ENCODE peak calls at places on chromosomes 2 and 18, in ten cellular contexts. M is Panc1; A is colonic mucosa; V is mesendoderm; W is K562; H is SK-N-SH; J is GM23338; C is brain microvascular endothelial cell; Y is CD8-positive, alpha-beta T cell; E is fibroblast of lung. G is an unnamed sample. For H3K27me3, the result is how much of the 10 kb centered on the place peaks cover.

GRCh38 chr2:224160917-224161316 is 121.8 kb upstream of the SERPINE2 start:
- DNase-seq in E (peak), Y (no peak), A (no peak), H (no peak), V (no peak), M (no peak), W (no peak), C (no peak), J (no peak), G (no peak)

GRCh38 chr18:74493689-74494088 is 2.5 kb upstream of the CNDP2 start:
- DNase-seq in H (no peak), Y (peak), C (peak), V (peak), E (peak), A (peak), J (peak), W (no peak), M (peak), G (peak)

GRCh38 chr2:239227661-239228371 is 173.0 kb downstream of the HDAC4 start:
- DNase-seq in E (no peak), J (no peak), W (no peak), M (no peak), A (no peak), C (no peak), V (no peak), H (peak), Y (no peak), G (no peak)

GRCh38 chr2:224608104-224608503 is 22.9 kb upstream of the CUL3 start:
- DNase-seq in A (peak), Y (no peak), C (no peak), J (no peak), E (no peak), M (no peak), H (no peak), W (no peak), V (peak), G (no peak)

GRCh38 chr2:186946896-186947467 is 98.0 kb upstream of the ZSWIM2 start:
- DNase-seq in A (no peak), E (no peak), M (no peak), Y (no peak), C (no peak), H (no peak), V (no peak), W (no peak), J (peak), G (no peak)

GRCh38 chr2:46299365-46300263 is 2.4 kb downstream of the EPAS1 start:
- DNase-seq in J (peak), A (peak), H (peak), M (no peak), Y (no peak), C (peak), V (peak), W (peak), E (peak), G (peak)

GRCh38 chr18:76429262-76430126 is 65.5 kb downstream of the ZNF516 start:
- DNase-seq in M (no peak), Y (no peak), H (no peak), W (no peak), J (no peak), C (no peak), V (no peak), E (no peak), A (no peak), G (no peak)

GRCh38 chr2:216275890-216276289 is 96.4 kb downstream of the MARCHF4 start:
- DNase-seq in E (no peak), W (no peak), Y (no peak), A (no peak), H (no peak), V (no peak), C (no peak), M (no peak), J (no peak), G (no peak)

GRCh38 chr2:130920417-130921030 is 83.8 kb downstream of the ARHGEF4 start:
- DNase-seq in V (peak), Y (peak), W (peak), J (peak), C (peak), A (peak), M (peak), H (peak), E (peak), G (peak)

GRCh38 chr2:65553504-65554074 is 121.2 kb upstream of the SPRED2 start:
- DNase-seq in A (no peak), C (no peak), W (no peak), V (no peak), H (no peak), J (no peak), M (no peak), E (no peak), Y (no peak), G (no peak)

GRCh38 chr18:10168477-10168876 is 254.7 kb downstream of the VAPA start:
- DNase-seq in M (no peak), W (no peak), A (no peak), J (no peak), Y (no peak), C (no peak), E (no peak), V (no peak), H (peak), G (no peak)

GRCh38 chr2:24787532-24787931 is 5.7 kb downstream of the PTRHD1 start:
- DNase-seq in A (no peak), E (no peak), H (no peak), M (no peak), C (no peak), J (no peak), W (no peak), V (no peak), Y (no peak), G (no peak)

GRCh38 chr2:84223191-84223590 is 235.9 kb downstream of the SUCLG1 start:
- DNase-seq in W (no peak), V (no peak), J (no peak), C (peak), H (no peak), E (no peak), Y (no peak), A (no peak), M (no peak), G (no peak)

GRCh38 chr2:233831011-233831721 is 23.2 kb downstream of the HJURP start:
- DNase-seq in J (no peak), Y (no peak), E (no peak), A (no peak), H (peak), M (no peak), W (no peak), C (no peak), V (no peak), G (no peak)

GRCh38 chr2:216308532-216308931 is 63.8 kb downstream of the MARCHF4 start:
- DNase-seq in J (no peak), A (no peak), V (no peak), M (no peak), W (no peak), C (peak), Y (no peak), H (no peak), E (peak), G (no peak)

GRCh38 chr18:499351-500229 is 911 bp downstream of the COLEC12 start:
- DNase-seq in H (peak), Y (no peak), W (no peak), J (peak), A (no peak), E (peak), C (peak), V (peak), M (no peak), G (peak)

GRCh38 chr2:138699421-138699820 is 80.8 kb downstream of the NXPH2 start:
- DNase-seq in W (no peak), Y (no peak), J (peak), C (no peak), E (no peak), A (no peak), H (no peak), M (no peak), V (peak), G (no peak)

GRCh38 chr2:33660416-33661118 is 61.5 kb upstream of the FAM98A start:
- DNase-seq in E (no peak), A (no peak), M (no peak), J (no peak), C (no peak), H (no peak), V (no peak), Y (no peak), W (no peak), G (no peak)

GRCh38 chr2:221490506-221491060 is 81.5 kb downstream of the EPHA4 start:
- DNase-seq in M (no peak), C (no peak), E (no peak), H (no peak), Y (no peak), A (no peak), V (no peak), J (no peak), W (no peak), G (no peak)

GRCh38 chr2:145769053-145769716 is 1249.3 kb upstream of the ZEB2 start:
- DNase-seq in M (no peak), Y (no peak), W (peak), H (no peak), E (no peak), C (no peak), A (no peak), J (no peak), V (no peak), G (no peak)

GRCh38 chr2:3597567-3597966 is 2.7 kb downstream of the COLEC11 start:
- DNase-seq in M (no peak), J (no peak), W (no peak), H (no peak), Y (no peak), E (no peak), V (no peak), A (no peak), C (no peak), G (no peak)

DNA sequence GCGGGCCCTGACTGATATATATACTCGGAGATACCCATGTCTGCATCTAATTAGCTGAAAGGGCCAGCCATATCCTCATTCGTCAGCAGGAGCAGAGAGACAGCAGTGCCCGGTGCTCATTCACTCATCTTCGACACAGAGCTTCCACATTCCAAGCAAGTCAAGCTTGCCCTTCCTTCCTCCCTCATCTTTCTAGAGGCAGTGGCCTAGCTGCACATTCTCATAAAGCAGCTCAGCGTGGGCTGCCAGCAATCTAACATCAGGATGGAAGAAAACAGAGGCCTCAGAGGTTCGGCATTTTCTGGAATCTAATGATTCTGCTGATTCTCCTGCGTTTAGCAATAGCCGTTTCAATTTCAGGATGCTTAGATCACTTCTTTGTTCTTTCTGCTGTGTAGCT is 68.8 kb downstream of the CLHC1 start:
- DNase-seq in Y (no peak), C (peak), J (no peak), H (peak), A (no peak), W (no peak), V (no peak), E (peak), M (no peak), G (no peak)
- H3K27ac ChIP-seq in Y (no peak), C (peak), J (peak), H (peak), A (peak), W (no peak), V (no peak), E (peak), M (peak), G (no peak)

DNA sequence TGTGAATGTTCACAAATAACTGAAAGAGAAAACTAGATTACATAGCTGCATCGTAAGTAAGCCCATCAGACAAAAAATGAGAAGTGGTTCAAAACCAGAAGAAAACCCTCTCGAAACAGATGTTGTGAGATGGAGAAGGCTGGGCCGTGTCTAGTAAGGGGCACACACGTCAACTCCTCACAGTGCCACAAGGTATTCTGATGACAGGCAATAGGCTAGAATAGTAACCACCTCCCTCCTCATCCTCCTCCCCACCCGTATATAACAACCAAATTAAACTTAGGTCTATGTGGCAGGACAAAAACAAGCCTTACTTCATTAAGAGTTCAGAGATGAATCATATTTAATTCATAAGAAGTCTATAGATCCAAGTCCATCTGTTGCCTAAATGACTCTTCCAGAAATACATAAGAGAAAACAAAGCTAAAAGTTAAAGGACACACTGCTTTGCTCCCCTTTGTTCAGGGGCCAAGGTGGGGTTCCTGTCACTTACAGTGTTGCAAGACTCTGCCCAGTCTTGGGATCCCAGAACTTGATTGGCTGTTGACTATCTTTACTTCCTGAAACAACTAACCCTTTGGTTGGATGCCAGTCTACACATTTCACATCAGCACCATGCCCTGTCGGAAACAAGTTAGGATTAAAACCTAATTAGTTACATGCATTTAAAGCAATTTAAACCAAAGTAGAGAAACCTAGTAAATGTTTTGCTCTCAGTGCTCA is 25.0 kb downstream of the SFT2D3 start:
- DNase-seq in E (no peak), V (no peak), M (no peak), A (no peak), H (no peak), J (no peak), W (no peak), C (no peak), Y (no peak), G (no peak)
- H3K27me3 ChIP-seq in E (under half), V (under half), M (under half), A (under half), H (under half), J (under half), W (under half), C (under half), Y (under half), G (under half)

GRCh38 chr2:183010112-183010511 is 28.1 kb downstream of the NCKAP1 start:
- DNase-seq in A (no peak), Y (no peak), W (peak), J (peak), V (peak), C (peak), M (no peak), H (no peak), E (peak), G (no peak)
- H3K27ac ChIP-seq in A (no peak), Y (no peak), W (peak), J (peak), V (no peak), C (peak), M (no peak), H (peak), E (no peak), G (no peak)

DNA sequence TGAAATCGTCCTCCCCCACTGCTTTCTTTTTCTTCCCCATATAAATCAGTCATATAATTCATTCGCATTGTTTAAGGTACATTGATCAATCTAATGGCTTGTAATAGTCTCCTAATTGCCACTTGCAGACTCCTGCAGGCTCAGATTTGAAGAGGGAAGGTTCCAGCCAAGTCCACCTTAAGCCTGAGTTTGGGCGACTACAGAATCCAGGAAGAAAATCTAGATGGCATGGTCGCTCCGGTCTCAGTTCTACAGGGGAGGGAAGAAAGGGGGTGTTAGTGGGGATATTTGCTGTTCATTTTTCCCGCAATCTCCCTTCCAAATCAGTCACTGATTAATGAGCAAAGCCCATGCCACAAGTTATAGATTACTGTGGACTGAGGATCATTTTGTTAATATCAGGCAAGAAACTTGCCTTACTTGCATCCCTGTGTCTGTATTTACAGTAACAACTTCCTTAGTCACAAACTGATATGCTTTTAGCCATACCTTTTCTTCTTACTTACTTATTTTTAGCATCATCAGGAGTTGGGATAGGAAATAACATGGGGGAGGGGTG is 5.5 kb upstream of the SP9 start:
- DNase-seq in V (no peak), W (no peak), C (no peak), Y (no peak), M (no peak), A (no peak), J (no peak), E (no peak), H (no peak), G (no peak)
- H3K27me3 ChIP-seq in V (half or more), W (under half), C (half or more), Y (half or more), M (under half), A (half or more), J (half or more), E (half or more), H (half or more), G (under half)

DNA sequence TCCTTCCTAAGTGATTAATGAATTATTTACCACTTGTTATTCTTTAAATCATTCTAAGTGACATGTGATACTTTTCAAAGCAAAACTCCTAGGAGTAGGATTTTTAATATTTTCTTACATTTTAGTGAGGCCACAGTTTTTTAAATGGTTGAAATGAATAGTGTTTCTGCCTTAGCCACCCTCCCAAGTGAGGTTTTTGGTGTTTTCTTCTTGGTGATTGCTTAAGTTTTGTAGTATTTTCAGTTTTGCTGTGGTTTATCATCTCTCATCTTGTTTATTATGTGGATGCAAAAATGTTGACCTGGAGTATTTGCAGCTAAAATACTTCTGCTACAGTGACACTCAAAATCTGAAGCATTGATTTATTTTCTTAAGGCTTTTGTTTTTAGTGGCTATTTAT is 9.8 kb downstream of the AFTPH start:
- DNase-seq in H (no peak), C (no peak), M (no peak), J (no peak), Y (no peak), V (no peak), E (no peak), A (no peak), W (no peak), G (no peak)
- H3K27ac ChIP-seq in H (no peak), C (no peak), M (no peak), J (no peak), Y (no peak), V (no peak), E (no peak), A (no peak), W (no peak), G (no peak)

DNA sequence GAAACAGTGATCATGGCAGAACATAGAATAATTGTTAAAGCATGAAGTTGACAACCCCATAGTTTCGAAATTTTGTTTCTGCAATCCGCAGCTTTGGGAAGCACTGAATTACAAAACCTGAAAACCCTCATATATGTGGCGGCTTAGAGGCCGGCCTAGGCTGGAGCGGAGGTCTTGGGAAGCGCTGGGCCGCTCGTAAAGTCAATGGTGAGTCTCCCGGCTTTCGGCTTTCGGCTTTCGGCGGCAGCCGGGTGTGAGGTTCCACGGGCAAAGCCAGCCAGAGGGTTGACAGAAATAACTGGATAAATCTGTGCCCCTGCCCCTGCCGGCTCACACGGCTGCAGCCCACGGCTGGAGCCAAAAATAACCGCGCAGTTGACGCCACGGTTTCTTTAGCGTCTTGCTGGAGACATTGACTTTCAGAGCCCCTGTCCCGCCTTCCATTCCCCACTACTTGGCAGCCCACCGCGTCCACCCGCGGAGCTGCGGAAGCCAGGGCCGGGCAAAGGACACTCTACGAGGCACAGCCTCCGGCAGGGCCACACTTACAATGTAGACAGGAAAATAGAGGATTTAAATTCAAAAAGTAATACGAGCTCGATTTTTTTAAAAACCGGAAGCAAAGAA is 28.5 kb upstream of the ATP6V1B1 start:
- DNase-seq in M (no peak), J (peak), Y (no peak), E (peak), V (peak), C (peak), A (peak), W (no peak), H (no peak), G (peak)
- H3K27me3 ChIP-seq in M (under half), J (half or more), Y (under half), E (under half), V (half or more), C (under half), A (under half), W (half or more), H (under half), G (under half)

DNA sequence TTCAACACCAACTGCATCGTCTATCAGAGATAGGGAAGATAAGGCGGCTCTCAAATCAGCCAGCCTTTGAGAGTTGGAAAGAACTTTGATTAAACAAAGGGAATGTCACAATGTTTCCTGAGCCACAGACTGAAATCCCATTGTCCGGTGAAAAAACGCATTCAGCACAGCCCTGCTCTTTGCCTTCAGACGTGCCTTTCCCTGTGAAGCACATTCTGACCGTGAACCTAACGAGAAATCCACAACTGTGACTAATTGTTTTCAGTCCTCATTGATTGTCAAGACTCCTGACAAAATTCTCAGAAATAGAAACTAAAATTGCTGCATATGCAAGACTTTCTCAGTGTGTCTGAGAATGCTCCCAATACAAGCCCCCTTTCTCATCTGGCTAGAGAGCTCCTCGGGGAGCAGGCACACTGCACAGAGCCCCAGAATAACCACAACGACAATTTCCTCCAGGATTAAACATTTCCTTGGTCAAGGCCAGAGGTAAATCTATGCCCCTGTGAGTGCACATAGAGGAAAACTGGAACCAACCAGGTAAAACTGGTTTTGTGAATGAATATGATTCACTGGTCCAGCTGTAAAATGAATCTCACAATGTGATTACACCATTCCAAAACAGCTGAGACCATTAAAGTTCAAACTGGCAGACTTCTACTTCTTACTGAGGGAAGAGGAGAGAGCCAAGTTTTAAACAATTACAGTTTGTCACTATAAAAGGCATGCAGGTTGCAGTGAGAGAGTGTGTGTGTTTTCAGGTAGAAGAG is 561.9 kb upstream of the ID2 start:
- DNase-seq in H (no peak), W (no peak), Y (no peak), J (no peak), C (no peak), E (peak), V (peak), A (peak), M (no peak), G (no peak)
- H3K27ac ChIP-seq in H (no peak), W (no peak), Y (no peak), J (no peak), C (no peak), E (no peak), V (no peak), A (peak), M (no peak), G (no peak)

GRCh38 chr2:157685572-157685971 is 56.9 kb upstream of the ACVR1C start:
- DNase-seq in J (no peak), Y (no peak), H (no peak), M (no peak), C (no peak), W (no peak), A (no peak), V (no peak), E (no peak), G (no peak)
- H3K27me3 ChIP-seq in J (half or more), Y (under half), H (under half), M (under half), C (under half), W (under half), A (under half), V (under half), E (under half), G (under half)